ENCODE peak calls at places on chromosome 21, in five cellular contexts. D is ascending aorta, N is Peyer's patch, O is IMR-90, J is heart left ventricle. W is an unnamed sample.

GRCh38 chr21:29077651-29078090 is 4.2 kb upstream of the CCT8 start:
- DNase-seq in O (peak), N (no peak), J (no peak), D (no peak), W (no peak)

GRCh38 chr21:35624896-35625295 is 435.4 kb downstream of the SETD4 start:
- DNase-seq in O (no peak), D (no peak), N (no peak), J (no peak), W (no peak)

GRCh38 chr21:22764222-22764621 is 1766.0 kb downstream of the NCAM2 start:
- DNase-seq in O (no peak), J (no peak), D (no peak), N (no peak), W (no peak)

GRCh38 chr21:44304846-44305245 is 5.0 kb downstream of the PFKL start:
- DNase-seq in J (no peak), D (no peak), O (peak), N (peak), W (no peak)

GRCh38 chr21:43958364-43959158 is 53.5 kb upstream of the TRAPPC10 start:
- DNase-seq in N (no peak), D (no peak), J (no peak), O (no peak), W (no peak)

GRCh38 chr21:30733026-30733425 is 14.0 kb downstream of the KRTAP21-2 start:
- DNase-seq in N (no peak), J (no peak), D (no peak), O (no peak), W (no peak)

GRCh38 chr21:10639123-10639522 is 117.7 kb downstream of the TPTE start:
- DNase-seq in D (no peak), J (no peak), O (no peak), N (no peak), W (no peak)

GRCh38 chr21:26170471-26171309 is at the start of gene APP:
- DNase-seq in N (peak), O (peak), D (peak), J (peak), W (peak)

GRCh38 chr21:31176080-31176551 is 137.8 kb upstream of the KRTAP19-8 start:
- DNase-seq in J (no peak), D (no peak), N (no peak), O (no peak), W (no peak)

GRCh38 chr21:27258222-27258621 is 291.3 kb upstream of the ADAMTS5 start:
- DNase-seq in D (no peak), J (no peak), N (no peak), O (no peak), W (no peak)

GRCh38 chr21:43609501-43610340 is 49.6 kb downstream of the HSF2BP start:
- DNase-seq in N (no peak), J (no peak), D (no peak), O (peak), W (no peak)

GRCh38 chr21:41164981-41165650 is 2.8 kb upstream of the BACE2 start:
- DNase-seq in J (no peak), N (peak), D (no peak), O (peak), W (no peak)

GRCh38 chr21:40179167-40179566 is 311.9 kb downstream of the PCP4 start:
- DNase-seq in D (no peak), O (no peak), J (no peak), N (no peak), W (no peak)

GRCh38 chr21:22585558-22585957 is 1587.3 kb downstream of the NCAM2 start:
- DNase-seq in O (no peak), D (no peak), J (no peak), N (no peak), W (no peak)

GRCh38 chr21:29163381-29164115 is 33.1 kb downstream of the MAP3K7CL start:
- DNase-seq in O (no peak), N (no peak), J (peak), D (no peak), W (no peak)

GRCh38 chr21:16536661-16537359 is 807.0 kb downstream of the USP25 start:
- DNase-seq in N (no peak), O (peak), J (no peak), D (no peak), W (no peak)

GRCh38 chr21:21064353-21064752 is 66.1 kb downstream of the NCAM2 start:
- DNase-seq in D (no peak), J (no peak), O (no peak), N (no peak), W (no peak)

GRCh38 chr21:19198801-19199200 is 795.2 kb upstream of the TMPRSS15 start:
- DNase-seq in D (no peak), O (no peak), N (no peak), J (no peak), W (no peak)

GRCh38 chr21:27371688-27372331 is 404.9 kb upstream of the ADAMTS5 start:
- DNase-seq in O (peak), J (no peak), D (no peak), N (no peak), W (no peak)

DNA sequence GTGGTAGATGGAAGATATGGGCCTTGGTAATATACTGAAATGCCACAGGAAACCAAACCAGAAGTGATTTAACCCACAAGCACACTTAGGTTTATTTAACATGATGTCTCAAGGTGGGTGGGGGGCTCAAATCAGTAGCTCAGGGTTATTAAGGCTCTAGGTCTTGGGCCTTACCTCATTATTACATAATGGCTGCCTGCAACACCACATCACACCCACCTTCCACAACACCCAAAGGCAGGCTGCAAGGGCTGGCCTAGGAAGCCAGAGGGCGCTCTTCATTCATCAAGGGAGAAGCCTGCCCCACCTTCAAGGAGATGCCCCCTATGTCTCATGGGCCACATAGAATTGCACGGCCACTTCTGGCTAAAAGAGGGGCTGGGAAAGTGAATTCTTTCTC is 6.0 kb downstream of the TFF1 start:
- DNase-seq in D (no peak), J (no peak), N (no peak), O (no peak), W (no peak)
- TF ChIP-seq CTCF in D (no peak), J (no peak), N (no peak), O (no peak), W (no peak)

GRCh38 chr21:45456014-45456835 is 51.3 kb downstream of the COL18A1 start:
- DNase-seq in O (no peak), N (no peak), D (no peak), J (peak), W (no peak)
- H3K27ac ChIP-seq in O (no peak), N (peak), D (peak), J (no peak), W (peak)

GRCh38 chr21:14376854-14377253 is 6.1 kb downstream of the HSPA13 start:
- DNase-seq in O (no peak), D (no peak), J (no peak), N (no peak), W (no peak)
- TF ChIP-seq CTCF in O (no peak), D (no peak), J (no peak), N (no peak), W (no peak)

GRCh38 chr21:38810034-38810825 is 4.5 kb downstream of the ETS2 start:
- DNase-seq in N (no peak), J (no peak), O (no peak), D (no peak), W (no peak)
- H3K27ac ChIP-seq in N (peak), J (peak), O (peak), D (peak), W (no peak)

GRCh38 chr21:17560377-17560776 is 47.5 kb downstream of the CXADR start:
- DNase-seq in D (no peak), N (no peak), J (no peak), O (peak), W (no peak)

GRCh38 chr21:17550671-17551308 is 37.9 kb downstream of the CXADR start:
- DNase-seq in J (no peak), O (no peak), N (no peak), D (no peak), W (no peak)

GRCh38 chr21:17552410-17552809 is 39.6 kb downstream of the CXADR start:
- DNase-seq in O (no peak), J (no peak), D (no peak), N (no peak), W (no peak)

GRCh38 chr21:17554120-17554519 is 41.3 kb downstream of the CXADR start:
- DNase-seq in D (no peak), N (no peak), O (no peak), J (no peak), W (no peak)

DNA sequence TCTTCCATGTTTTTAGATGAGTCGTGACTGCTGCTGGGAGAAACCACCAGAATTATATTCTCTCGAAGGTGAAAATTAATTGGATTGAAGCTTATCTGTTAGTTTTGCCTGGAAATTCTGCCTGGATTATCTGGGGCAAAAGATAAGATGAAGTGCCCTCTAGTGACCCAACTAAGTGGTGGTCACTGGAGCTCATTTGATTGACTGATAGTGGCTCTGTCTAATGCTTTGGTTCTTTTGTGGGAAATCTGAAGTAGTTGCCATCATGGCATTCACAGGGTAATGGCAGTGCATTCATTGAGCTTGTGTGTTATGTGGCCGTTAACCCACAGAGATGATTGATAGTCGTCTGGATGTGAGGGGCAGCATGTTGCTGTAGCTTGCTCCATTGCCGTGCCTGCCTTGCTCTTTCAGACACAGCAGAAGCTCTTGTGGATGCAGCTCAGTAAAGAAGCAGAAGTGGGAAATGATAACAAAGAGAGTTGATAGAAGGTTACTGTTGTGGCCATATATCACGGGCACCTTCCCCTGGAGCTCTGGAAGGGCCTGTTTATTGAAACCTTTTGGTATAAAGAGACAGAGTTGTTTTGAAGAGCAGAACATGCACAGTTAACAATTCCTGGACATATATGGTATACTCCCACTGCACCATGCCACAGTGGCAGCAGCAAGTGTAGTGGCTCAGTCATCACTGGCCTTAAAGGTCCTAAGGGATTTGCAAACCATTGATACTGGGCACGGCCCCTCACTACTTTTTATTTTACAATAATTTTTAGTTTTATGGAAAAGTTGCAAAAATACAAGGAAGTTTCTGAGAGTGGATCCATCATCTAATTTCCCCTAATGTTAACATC is 42.0 kb downstream of the CXADR start:
- DNase-seq in O (peak), N (no peak), D (no peak), J (no peak), W (no peak)
- TF ChIP-seq CTCF in O (peak), N (peak), D (no peak), J (peak), W (peak)

GRCh38 chr21:32181415-32181814 is 97.4 kb downstream of the MIS18A start:
- DNase-seq in N (no peak), O (no peak), D (no peak), J (peak), W (no peak)
- H3K27ac ChIP-seq in N (no peak), O (no peak), D (no peak), J (no peak), W (no peak)

GRCh38 chr21:36732761-36733160 is 33.8 kb downstream of the SIM2 start:
- DNase-seq in O (no peak), J (no peak), N (peak), D (no peak), W (no peak)
- TF ChIP-seq CTCF in O (no peak), J (no peak), N (no peak), D (no peak), W (no peak)

GRCh38 chr21:34020934-34021553 is 52.3 kb upstream of the MRPS6 start:
- DNase-seq in J (no peak), D (no peak), O (no peak), N (no peak), W (no peak)
- H3K27ac ChIP-seq in J (peak), D (no peak), O (no peak), N (no peak), W (no peak)